ENCODE peak calls at places on chromosomes 3 and 15, in six cellular contexts. U is RWPE1; R is activated CD8-positive, alpha-beta T cell treated with anti-CD3 and anti-CD28 coated beads for 36 hours; M is psoas muscle; N is fibroblast of pulmonary artery; V is foreskin fibroblast. W is an unnamed sample.

GRCh38 chr3:150384517-150385212 is 23.4 kb upstream of the TSC22D2 start:
- DNase-seq in V (no peak), U (no peak), M (no peak), R (peak; percentile 81), N (no peak), W (peak; percentile 80)

GRCh38 chr3:69411331-69411730 is 25.4 kb upstream of the FRMD4B start:
- DNase-seq in V (peak; percentile 61), N (peak; percentile 51), R (no peak), M (no peak), U (peak; percentile 75), W (no peak)

GRCh38 chr15:95868450-95868849 is 462.1 kb upstream of the NR2F2 start:
- DNase-seq in M (no peak), U (no peak), N (no peak), V (no peak), R (no peak), W (no peak)

GRCh38 chr3:24288538-24289236 is 206.0 kb downstream of the THRB start:
- DNase-seq in V (no peak), N (no peak), R (no peak), M (peak; percentile 63), U (no peak), W (no peak)

GRCh38 chr15:69082041-69082502 is 67.6 kb downstream of the NOX5 start:
- DNase-seq in U (no peak), V (peak; percentile 41), N (peak; percentile 95), M (no peak), R (no peak), W (no peak)

GRCh38 chr15:82646250-82647044 is 716 bp downstream of the CPEB1 start:
- DNase-seq in N (no peak), U (no peak), R (peak; percentile 39), V (no peak), M (peak; percentile 53), W (no peak)

GRCh38 chr3:185555101-185555501 is 2.7 kb upstream of the LIPH start:
- DNase-seq in M (no peak), R (no peak), V (no peak), N (no peak), U (no peak), W (no peak)

GRCh38 chr3:98977520-98977919 is 76.0 kb upstream of the DCBLD2 start:
- DNase-seq in M (no peak), U (peak; percentile 65), R (no peak), V (peak; percentile 87), N (peak; percentile 88), W (no peak)

GRCh38 chr15:75867428-75867827 is 24.2 kb downstream of the UBE2Q2 start:
- DNase-seq in N (no peak), U (no peak), M (no peak), V (no peak), R (no peak), W (no peak)

GRCh38 chr3:30112904-30113484 is 493.4 kb upstream of the TGFBR2 start:
- DNase-seq in U (peak; percentile 1), N (peak; percentile 77), V (peak; percentile 35), M (no peak), R (no peak), W (no peak)

GRCh38 chr15:88256261-88257230 is at the start of gene NTRK3:
- DNase-seq in R (peak; percentile 16), V (no peak), U (no peak), N (peak; percentile 36), M (no peak), W (no peak)

GRCh38 chr15:73584699-73585420 is 48.3 kb downstream of the NPTN start:
- DNase-seq in M (no peak), V (no peak), R (no peak), N (no peak), U (no peak), W (no peak)

GRCh38 chr15:94607176-94607654 is 375.9 kb downstream of the MCTP2 start:
- DNase-seq in V (no peak), M (no peak), N (peak; percentile 45), U (no peak), R (peak; percentile 9), W (no peak)

GRCh38 chr3:126972866-126973265 is 10.0 kb upstream of the PLXNA1 start:
- DNase-seq in U (no peak), V (no peak), M (no peak), R (no peak), N (no peak), W (no peak)

GRCh38 chr3:11499144-11499543 is 144.6 kb downstream of the VGLL4 start:
- DNase-seq in R (no peak), U (peak; percentile 80), V (peak; percentile 82), M (no peak), N (peak; percentile 94), W (no peak)

GRCh38 chr3:187684880-187685279 is 14.7 kb upstream of the SST start:
- DNase-seq in N (peak; percentile 20), R (no peak), U (no peak), M (no peak), V (no peak), W (no peak)

GRCh38 chr3:184419171-184419570 is 39.3 kb downstream of the CHRD start:
- DNase-seq in N (no peak), V (no peak), M (no peak), R (no peak), U (no peak), W (no peak)

GRCh38 chr3:134976948-134977347 is 181.9 kb downstream of the EPHB1 start:
- DNase-seq in M (no peak), N (no peak), R (no peak), U (no peak), V (no peak), W (no peak)

GRCh38 chr3:134974621-134975020 is 179.6 kb downstream of the EPHB1 start:
- DNase-seq in U (no peak), M (no peak), N (no peak), R (no peak), V (no peak), W (no peak)

GRCh38 chr3:134972836-134973455 is 177.9 kb downstream of the EPHB1 start:
- DNase-seq in U (no peak), R (no peak), V (no peak), N (no peak), M (no peak), W (no peak)

DNA sequence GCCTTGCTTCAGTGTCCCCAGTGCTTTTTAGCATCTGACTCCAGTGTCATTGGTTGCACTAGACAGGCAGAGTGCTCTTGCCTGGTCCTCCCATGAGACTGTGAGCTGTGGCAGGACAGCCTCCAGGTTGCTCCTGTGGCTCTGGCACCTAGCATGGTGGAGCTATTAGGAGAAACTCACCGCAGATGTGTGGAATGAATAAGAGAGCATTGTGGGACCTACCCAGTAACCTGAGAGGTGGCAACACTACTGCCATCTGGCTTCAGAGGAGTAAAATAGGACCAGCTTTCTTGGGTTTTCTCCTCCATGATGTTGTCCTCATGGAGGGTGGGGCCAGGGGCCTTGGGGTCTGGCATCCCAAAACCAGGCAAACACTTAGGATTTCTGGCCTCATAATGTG is 183.6 kb downstream of the EPHB1 start:
- DNase-seq in N (no peak), U (no peak), M (no peak), V (no peak), R (no peak), W (no peak)
- TF ChIP-seq CTCF in N (no peak), U (no peak), M (peak; percentile 34), V (no peak), R (no peak), W (no peak)

GRCh38 chr3:176663819-176664218 is 533.5 kb downstream of the TBL1XR1 start:
- DNase-seq in M (no peak), U (peak; percentile 21), R (no peak), V (peak; percentile 44), N (peak; percentile 87), W (no peak)
- TF ChIP-seq CTCF in M (peak; percentile 29), U (no peak), R (no peak), V (peak; percentile 20), N (peak; percentile 45), W (no peak)

DNA sequence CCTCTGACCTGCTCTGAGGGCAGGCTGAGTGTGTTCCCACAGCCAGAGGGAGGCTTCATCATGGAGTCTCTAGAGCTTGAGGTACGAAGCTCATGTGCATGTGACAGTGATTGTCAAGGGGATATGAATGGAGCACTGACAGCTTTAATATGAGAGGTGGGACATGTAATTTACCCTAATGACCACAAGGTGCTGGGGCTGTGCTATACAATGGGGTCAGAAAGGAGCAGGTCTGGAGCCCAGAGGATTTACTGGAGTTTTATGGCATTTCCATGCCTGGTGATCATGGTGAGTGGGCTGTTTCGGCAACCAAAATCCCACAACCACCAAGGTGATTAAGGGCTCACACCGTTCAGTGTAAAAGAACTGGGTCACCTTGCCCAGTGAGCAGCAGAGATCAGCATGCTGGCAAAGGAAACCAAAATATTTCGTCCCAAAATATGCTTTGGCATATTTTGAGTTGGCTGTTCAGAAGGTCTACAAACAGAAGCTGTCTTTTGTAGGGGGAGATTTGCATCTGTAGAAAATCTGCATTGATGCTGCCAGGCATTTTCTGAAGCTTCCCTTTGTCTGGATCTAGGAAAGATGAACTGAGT is 40.1 kb upstream of the RASGRF1 start:
- DNase-seq in V (no peak), M (no peak), R (no peak), U (peak; percentile 14), N (no peak), W (no peak)
- TF ChIP-seq CTCF in V (no peak), M (no peak), R (no peak), U (no peak), N (no peak), W (no peak)

DNA sequence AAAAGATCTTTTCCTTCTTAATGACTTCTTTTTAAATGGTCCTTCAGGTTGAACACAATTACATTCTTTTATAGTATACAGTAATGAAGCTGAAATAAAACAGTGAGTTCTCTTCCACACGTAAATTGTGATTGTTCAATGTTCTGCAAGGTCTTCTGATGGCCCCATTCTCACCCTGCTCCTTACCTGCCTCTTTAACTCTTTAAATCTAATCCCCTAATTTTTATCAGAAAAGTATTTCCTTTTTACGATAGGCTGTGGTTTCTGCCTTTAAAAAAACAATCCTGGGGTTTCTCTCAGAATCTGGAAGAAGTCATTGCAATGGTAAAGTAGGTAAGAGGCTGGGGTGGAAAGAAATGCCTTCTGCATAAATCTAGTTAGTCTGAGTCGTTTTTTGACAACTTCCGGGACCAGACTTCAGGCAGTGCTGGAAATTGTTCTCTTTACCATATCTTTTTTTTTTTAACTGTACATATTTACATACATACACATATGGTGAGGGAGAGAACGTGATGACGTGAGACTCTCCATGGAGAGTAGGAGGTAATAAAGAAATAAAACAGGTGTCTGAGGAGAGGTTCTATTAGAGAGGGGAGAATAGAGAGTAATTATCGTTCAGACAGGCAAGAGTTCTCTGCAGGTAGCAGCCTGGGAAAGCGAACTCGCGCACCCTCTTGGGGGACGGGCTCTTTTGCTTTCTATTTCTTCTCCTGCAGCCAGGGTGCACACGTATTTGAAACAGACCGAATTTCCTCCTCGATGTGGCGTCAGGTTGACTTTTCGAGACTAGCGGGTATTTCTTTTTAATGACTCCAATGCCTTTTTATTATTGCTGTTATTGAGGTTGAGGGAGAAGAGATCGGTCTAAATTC is at the start of gene SIDT1:
- DNase-seq in V (no peak), U (no peak), N (no peak), R (peak; percentile 81), M (no peak), W (peak; percentile 78)
- TF ChIP-seq CTCF in V (no peak), U (no peak), N (peak; percentile 7), R (no peak), M (no peak), W (peak; percentile 26)

DNA sequence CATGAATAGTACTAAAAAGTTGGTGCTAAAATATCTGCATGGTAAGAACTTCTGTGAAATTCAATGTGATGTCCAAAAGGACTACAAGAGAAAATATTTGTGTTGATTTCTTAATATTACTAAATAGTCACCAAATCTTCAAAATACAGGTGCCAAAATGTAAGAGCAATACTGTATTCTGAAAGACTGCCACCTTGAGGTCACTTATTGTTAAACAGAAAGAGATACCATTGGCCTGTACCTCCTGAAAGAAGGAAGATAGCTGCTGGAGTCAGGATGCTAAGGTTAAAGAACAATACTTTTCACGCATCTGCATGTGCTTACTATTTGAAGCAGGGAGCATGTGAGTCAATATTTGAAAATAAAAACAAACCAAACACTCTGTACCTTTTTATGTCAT is 72.0 kb upstream of the LSAMP start:
- DNase-seq in U (no peak), R (no peak), N (peak; percentile 2), V (no peak), M (no peak), W (peak; percentile 8)
- TF ChIP-seq CTCF in U (peak; percentile 7), R (peak; percentile 13), N (peak; percentile 20), V (peak; percentile 25), M (no peak), W (peak; percentile 19)

GRCh38 chr3:58659051-58659675 is 7.4 kb downstream of the FAM3D start:
- DNase-seq in N (peak; percentile 73), R (no peak), M (no peak), U (no peak), V (no peak), W (no peak)
- TF ChIP-seq CTCF in N (peak; percentile 61), R (no peak), M (no peak), U (no peak), V (no peak), W (no peak)